ENCODE peak calls at places on chromosomes 3 and 15, in five cellular contexts. L is CD8-positive, alpha-beta T cell; U is renal cortical epithelial cell; N is NCI-H1092; Y is frontal cortex. V is an unnamed sample.

GRCh38 chr15:36936652-36937051 is 163.7 kb downstream of the MEIS2 start:
- DNase-seq in L (no peak), Y (no peak), N (no peak), U (no peak), V (no peak)

GRCh38 chr3:56389213-56389830 is 78.9 kb downstream of the ERC2 start:
- DNase-seq in Y (no peak), N (no peak), L (no peak), U (peak; percentile 4), V (no peak)

GRCh38 chr3:188948658-188949400 is 222.9 kb upstream of the TPRG1 start:
- DNase-seq in N (no peak), U (peak; percentile 99), L (no peak), Y (no peak), V (no peak)

GRCh38 chr3:66957357-66957756 is 40.8 kb upstream of the KBTBD8 start:
- DNase-seq in U (peak; percentile 18), L (no peak), Y (no peak), N (no peak), V (no peak)

GRCh38 chr3:135301670-135302069 is 506.6 kb downstream of the EPHB1 start:
- DNase-seq in Y (no peak), U (no peak), N (no peak), L (no peak), V (no peak)

GRCh38 chr3:24195504-24196230 is 250.6 kb downstream of the NR1D2 start:
- DNase-seq in Y (no peak), U (no peak), N (no peak), L (no peak), V (no peak)

GRCh38 chr3:197407053-197407452 is 108.6 kb upstream of the DLG1 start:
- DNase-seq in Y (no peak), L (no peak), U (no peak), N (no peak), V (no peak)

GRCh38 chr3:2150576-2150975 is 51.9 kb downstream of the CNTN4 start:
- DNase-seq in L (no peak), Y (no peak), N (no peak), U (peak; percentile 1), V (no peak)

GRCh38 chr3:47323431-47324277 is 40.9 kb downstream of the KLHL18 start:
- DNase-seq in U (peak; percentile 59), L (no peak), N (no peak), Y (no peak), V (no peak)

GRCh38 chr3:8506611-8507061 is 5.0 kb downstream of the LMCD1 start:
- DNase-seq in N (no peak), Y (no peak), U (no peak), L (no peak), V (no peak)

GRCh38 chr3:52228266-52228665 is 2.8 kb upstream of the TLR9 start:
- DNase-seq in Y (no peak), N (no peak), L (no peak), U (no peak), V (no peak)

GRCh38 chr3:113953677-113954076 is 5.9 kb downstream of the ZDHHC23 start:
- DNase-seq in Y (no peak), U (no peak), N (no peak), L (no peak), V (no peak)

GRCh38 chr3:45826908-45827307 is 15.0 kb downstream of the LZTFL1 start:
- DNase-seq in N (no peak), U (no peak), Y (no peak), L (no peak), V (no peak)

GRCh38 chr3:41111011-41111410 is 88.3 kb upstream of the CTNNB1 start:
- DNase-seq in U (no peak), Y (no peak), N (no peak), L (no peak), V (no peak)

GRCh38 chr3:25420885-25421284 is 7.2 kb upstream of the RARB start:
- DNase-seq in L (no peak), U (no peak), Y (no peak), N (no peak), V (no peak)

GRCh38 chr15:40870716-40871115 is 3.3 kb downstream of the RHOV start:
- DNase-seq in Y (no peak), N (no peak), L (no peak), U (no peak), V (no peak)

GRCh38 chr3:40843851-40844548 is 319.2 kb downstream of the ZNF621 start:
- DNase-seq in Y (no peak), L (no peak), N (no peak), U (peak; percentile 55), V (no peak)

GRCh38 chr15:78040653-78041244 is 36.8 kb downstream of the TBC1D2B start:
- DNase-seq in Y (no peak), U (no peak), L (no peak), N (no peak), V (no peak)